ENCODE peak calls at places on chromosomes 3 and 15, in six cellular contexts. Y is substantia nigra, U is mesothelial cell of epicardium, F is BJ, L is GM23248, S is KBM-7. G is an unnamed sample.

GRCh38 chr3:159919873-159920272 is 68.8 kb upstream of the IL12A start:
- DNase-seq in S (no peak), F (no peak), L (peak), Y (no peak), U (no peak), G (no peak)

GRCh38 chr3:107411779-107412178 is 34.5 kb downstream of the CCDC54 start:
- DNase-seq in L (no peak), S (no peak), F (no peak), U (no peak), Y (no peak), G (no peak)

GRCh38 chr3:25403890-25404460 is 24.1 kb upstream of the RARB start:
- DNase-seq in L (no peak), U (no peak), S (no peak), Y (no peak), F (no peak), G (no peak)

GRCh38 chr15:63889831-63890230 is 56.1 kb upstream of the HERC1 start:
- DNase-seq in F (no peak), S (no peak), U (no peak), Y (no peak), L (no peak), G (no peak)

GRCh38 chr15:72068826-72069225 is 49.1 kb downstream of the MYO9A start:
- DNase-seq in L (no peak), S (no peak), F (no peak), Y (no peak), U (no peak), G (no peak)

GRCh38 chr3:188057124-188057523 is 96.8 kb upstream of the LPP start:
- DNase-seq in L (no peak), U (no peak), Y (no peak), F (no peak), S (no peak), G (no peak)

GRCh38 chr3:122123885-122124284 is 59.6 kb upstream of the CASR start:
- DNase-seq in F (no peak), U (no peak), L (no peak), S (no peak), Y (no peak), G (no peak)

GRCh38 chr15:78223396-78224023 is 10.9 kb downstream of the ACSBG1 start:
- DNase-seq in Y (no peak), S (no peak), F (no peak), L (peak), U (no peak), G (no peak)

GRCh38 chr3:46538803-46539442 is 27.2 kb downstream of the LRRC2 start:
- DNase-seq in S (peak), F (no peak), Y (no peak), L (peak), U (no peak), G (peak)

GRCh38 chr3:126972866-126973265 is 10.0 kb upstream of the PLXNA1 start:
- DNase-seq in U (no peak), F (no peak), S (no peak), Y (no peak), L (no peak), G (no peak)

GRCh38 chr3:197478746-197479668 is 76.8 kb downstream of the BDH1 start:
- DNase-seq in U (no peak), S (no peak), Y (no peak), F (no peak), L (peak), G (peak)

GRCh38 chr3:64648927-64649906 is 38.6 kb downstream of the ADAMTS9 start:
- DNase-seq in L (no peak), U (no peak), Y (no peak), S (no peak), F (no peak), G (no peak)

GRCh38 chr3:166446291-166446690 is 609.1 kb upstream of the BCHE start:
- DNase-seq in L (no peak), U (no peak), F (no peak), Y (no peak), S (no peak), G (no peak)

GRCh38 chr3:69204315-69204957 is 82.0 kb upstream of the LMOD3 start:
- DNase-seq in U (no peak), F (no peak), S (no peak), Y (no peak), L (peak), G (no peak)

GRCh38 chr3:143769663-143770062 is 78.6 kb downstream of the SLC9A9 start:
- DNase-seq in F (no peak), Y (no peak), L (peak), S (no peak), U (no peak), G (no peak)

GRCh38 chr15:91258436-91258779 is 158.4 kb downstream of the SV2B start:
- DNase-seq in U (no peak), S (peak), F (no peak), Y (no peak), L (no peak), G (no peak)

GRCh38 chr3:14497321-14497720 is 42.8 kb downstream of the GRIP2 start:
- DNase-seq in U (no peak), F (no peak), L (no peak), S (peak), Y (no peak), G (no peak)

G was measured in head of caudate nucleus.